ENCODE peak calls at places on chromosome 19, in seven cellular contexts. K is nephron progenitor cell, M is foreskin fibroblast, Q is RWPE1, G is Calu3, P is cardiac muscle cell, T is fibroblast of mammary gland. N is an unnamed sample.

GRCh38 chr19:11554160-11554559 is 4.9 kb downstream of the ELOF1 start:
- DNase-seq in P (no peak), G (no peak), M (no peak), Q (no peak), K (no peak), T (no peak), N (no peak)

GRCh38 chr19:4755459-4755858 is 31.8 kb upstream of the DPP9 start:
- DNase-seq in G (no peak), Q (no peak), K (no peak), P (no peak), M (no peak), T (no peak), N (no peak)

GRCh38 chr19:3849092-3849491 is 19.7 kb downstream of the ZFR2 start:
- DNase-seq in P (peak; percentile 44), T (peak; percentile 11), M (no peak), K (peak; percentile 48), Q (peak; percentile 67), G (peak; percentile 78), N (peak; percentile 61)

GRCh38 chr19:19552811-19553210 is 14.7 kb downstream of the CILP2 start:
- DNase-seq in T (no peak), G (peak; percentile 64), K (peak; percentile 71), Q (peak; percentile 57), P (peak; percentile 56), M (no peak), N (peak; percentile 77)

GRCh38 chr19:54399189-54399588 is 16.1 kb upstream of the TTYH1 start:
- DNase-seq in G (peak; percentile 75), K (no peak), T (no peak), Q (no peak), M (no peak), P (no peak), N (no peak)

GRCh38 chr19:2210206-2210605 is 25.9 kb downstream of the PLEKHJ1 start:
- DNase-seq in K (no peak), M (no peak), P (no peak), Q (no peak), T (no peak), G (no peak), N (no peak)

GRCh38 chr19:638901-639250 is 803 bp upstream of the FGF22 start:
- DNase-seq in K (no peak), G (no peak), T (no peak), P (no peak), Q (no peak), M (no peak), N (no peak)

GRCh38 chr19:29393915-29394460 is 131.8 kb upstream of the VSTM2B start:
- DNase-seq in T (no peak), P (no peak), M (no peak), Q (no peak), G (no peak), K (no peak), N (no peak)

GRCh38 chr19:18118420-18119242 is 21.1 kb downstream of the MAST3 start:
- DNase-seq in Q (no peak), K (no peak), G (no peak), T (peak; percentile 23), P (no peak), M (no peak), N (no peak)

GRCh38 chr19:34834513-34834912 is 61.5 kb upstream of the ZNF599 start:
- DNase-seq in Q (no peak), M (no peak), G (no peak), P (no peak), K (no peak), T (no peak), N (no peak)

GRCh38 chr19:47561440-47562045 is 11.4 kb downstream of the ZNF541 start:
- DNase-seq in M (no peak), P (no peak), Q (no peak), G (no peak), T (no peak), K (no peak), N (no peak)

GRCh38 chr19:16328824-16329482 is 4.3 kb downstream of the KLF2 start:
- DNase-seq in G (no peak), Q (no peak), T (no peak), K (no peak), M (no peak), P (no peak), N (no peak)

GRCh38 chr19:3131168-3131567 is 4.7 kb upstream of the GNA15 start:
- DNase-seq in G (no peak), P (no peak), M (no peak), K (no peak), T (no peak), Q (no peak), N (no peak)

GRCh38 chr19:19110410-19111137 is 27.7 kb downstream of the TMEM161A start:
- DNase-seq in P (peak; percentile 67), K (peak; percentile 74), Q (no peak), M (no peak), G (no peak), T (no peak), N (peak; percentile 19)

GRCh38 chr19:12764698-12765097 is 10.7 kb downstream of the HOOK2 start:
- DNase-seq in K (no peak), G (no peak), T (no peak), Q (no peak), P (no peak), M (no peak), N (no peak)

GRCh38 chr19:20162821-20163220 is 4.2 kb upstream of the ZNF486 start:
- DNase-seq in G (no peak), Q (no peak), K (no peak), P (no peak), M (no peak), T (no peak), N (peak; percentile 42)

GRCh38 chr19:22882797-22883196 is 50.7 kb downstream of the ZNF723 start:
- DNase-seq in T (peak; percentile 19), G (no peak), P (no peak), Q (no peak), M (peak; percentile 3), K (no peak), N (no peak)

GRCh38 chr19:55687281-55688172 is 12.5 kb downstream of the EPN1 start:
- DNase-seq in T (no peak), G (no peak), P (no peak), K (no peak), M (no peak), Q (no peak), N (no peak)

GRCh38 chr19:18475004-18475453 is 37.1 kb upstream of the ISYNA1 start:
- DNase-seq in Q (no peak), K (no peak), M (no peak), P (no peak), G (no peak), T (no peak), N (no peak)

GRCh38 chr19:27674701-27675100 is 1538.2 kb downstream of the UQCRFS1 start:
- DNase-seq in P (no peak), T (no peak), M (no peak), Q (no peak), G (no peak), K (no peak), N (no peak)

GRCh38 chr19:39412867-39413268 is 399 bp downstream of the PLEKHG2 start:
- DNase-seq in G (no peak), M (no peak), T (no peak), Q (no peak), K (no peak), P (no peak), N (no peak)
- TF ChIP-seq CTCF in G (no peak), M (no peak), T (no peak), Q (peak; percentile 42), K (peak; percentile 80), P (no peak), N (peak; percentile 52)

GRCh38 chr19:5775668-5776309 is 8.8 kb downstream of the PRR22 start:
- DNase-seq in K (no peak), T (peak; percentile 89), P (no peak), G (no peak), M (peak; percentile 78), Q (no peak), N (no peak)
- TF ChIP-seq CTCF in K (no peak), T (no peak), P (no peak), G (no peak), M (no peak), Q (no peak), N (no peak)

GRCh38 chr19:7619671-7620441 is 9.5 kb downstream of the XAB2 start:
- DNase-seq in P (no peak), Q (no peak), G (no peak), T (no peak), M (no peak), K (no peak), N (no peak)

GRCh38 chr19:7617735-7618134 is 11.6 kb downstream of the XAB2 start:
- DNase-seq in M (no peak), Q (no peak), G (no peak), P (no peak), K (no peak), T (no peak), N (no peak)

GRCh38 chr19:7618771-7619510 is 10.4 kb downstream of the XAB2 start:
- DNase-seq in P (no peak), T (no peak), M (no peak), G (peak; percentile 83), Q (no peak), K (no peak), N (no peak)

GRCh38 chr19:7617172-7617571 is 12.2 kb downstream of the XAB2 start:
- DNase-seq in G (no peak), T (no peak), K (no peak), P (no peak), M (no peak), Q (no peak), N (no peak)

DNA sequence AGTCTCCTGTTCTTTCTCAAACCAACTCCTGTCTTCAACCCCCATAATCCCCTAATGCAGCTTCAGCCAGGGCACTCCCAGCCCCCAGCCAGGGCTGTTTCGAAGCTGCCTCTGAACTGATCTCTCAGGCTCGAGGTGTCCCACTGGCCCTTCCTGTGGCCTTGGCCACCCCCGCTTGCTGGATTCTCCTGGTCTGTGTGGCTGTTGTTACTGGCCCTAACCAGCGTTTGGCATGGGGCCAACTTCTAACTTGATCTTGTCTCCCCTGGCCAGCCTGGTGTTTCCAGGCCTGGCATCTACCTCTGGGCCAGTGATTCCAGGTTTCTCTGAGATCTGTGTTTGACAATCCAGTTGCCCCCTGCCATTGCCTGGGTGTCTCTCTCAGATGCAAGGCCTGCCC is 11.0 kb downstream of the XAB2 start:
- DNase-seq in T (no peak), P (no peak), M (no peak), Q (no peak), G (peak; percentile 34), K (no peak), N (no peak)
- TF ChIP-seq CTCF in T (no peak), P (no peak), M (no peak), Q (no peak), G (no peak), K (no peak), N (no peak)

GRCh38 chr19:31459430-31459829 is 110.2 kb upstream of the TSHZ3 start:
- DNase-seq in P (no peak), T (peak; percentile 6), Q (no peak), G (no peak), K (no peak), M (no peak), N (no peak)

GRCh38 chr19:31461814-31462539 is 112.7 kb upstream of the TSHZ3 start:
- DNase-seq in Q (no peak), G (no peak), K (no peak), T (peak; percentile 48), M (no peak), P (no peak), N (no peak)
- TF ChIP-seq CTCF in Q (no peak), G (no peak), K (no peak), T (peak; percentile 40), M (peak; percentile 23), P (peak; percentile 22), N (no peak)